ENCODE peak calls at places on chromosome 6, in eight cellular contexts. F, O, N, G, S, Q, X and R are unnamed samples.

GRCh38 chr6:26295691-26296555 is 69.1 kb upstream of the BTN3A2 start:
- DNase-seq in O (peak), Q (peak), F (no peak), X (no peak), N (peak), S (peak), G (no peak), R (no peak)

GRCh38 chr6:160790028-160790792 is 88.2 kb downstream of the PLG start:
- DNase-seq in O (peak), G (peak), F (peak), Q (no peak), N (no peak), S (no peak), X (no peak), R (no peak)

GRCh38 chr6:31821301-31822037 is 6.1 kb upstream of the HSPA1B start:
- DNase-seq in O (peak), F (no peak), N (peak), Q (no peak), G (peak), S (peak), X (peak), R (peak)

GRCh38 chr6:142855877-142856606 is 88.9 kb downstream of the HIVEP2 start:
- DNase-seq in X (peak), N (no peak), Q (no peak), F (no peak), G (no peak), O (no peak), S (no peak), R (no peak)

GRCh38 chr6:7479801-7480266 is 61.6 kb upstream of the DSP start:
- DNase-seq in O (peak), G (no peak), X (no peak), Q (peak), S (no peak), N (peak), F (no peak), R (no peak)

GRCh38 chr6:26025047-26025893 is 62.0 kb upstream of the HFE start:
- DNase-seq in G (no peak), F (no peak), S (no peak), O (peak), N (peak), Q (peak), X (no peak), R (no peak)

GRCh38 chr6:123848347-123848746 is 44.7 kb downstream of the NKAIN2 start:
- DNase-seq in G (no peak), N (no peak), Q (no peak), O (no peak), F (no peak), S (no peak), X (no peak), R (no peak)

GRCh38 chr6:159505140-159505922 is 187.7 kb downstream of the SOD2 start:
- DNase-seq in F (peak), G (no peak), O (no peak), S (no peak), X (no peak), Q (no peak), N (no peak), R (no peak)

GRCh38 chr6:6889601-6890000 is 218.2 kb upstream of the RREB1 start:
- DNase-seq in F (no peak), X (no peak), N (no peak), S (no peak), Q (no peak), O (no peak), G (no peak), R (no peak)

GRCh38 chr6:63904844-63905243 is 269.2 kb downstream of the PHF3 start:
- DNase-seq in S (peak), G (no peak), O (peak), X (no peak), N (peak), Q (peak), F (no peak), R (peak)

GRCh38 chr6:116465246-116465645 is 4.1 kb downstream of the CALHM6 start:
- DNase-seq in F (no peak), G (no peak), Q (no peak), O (no peak), X (no peak), S (peak), N (no peak), R (no peak)

GRCh38 chr6:2197177-2197671 is 48.2 kb downstream of the GMDS start:
- DNase-seq in N (peak), Q (peak), S (peak), F (no peak), O (peak), X (no peak), G (no peak), R (no peak)

GRCh38 chr6:118752803-118753202 is 101.4 kb upstream of the CEP85L start:
- DNase-seq in N (no peak), O (no peak), S (no peak), F (no peak), Q (no peak), X (no peak), G (no peak), R (no peak)

GRCh38 chr6:32944265-32944664 is 3.4 kb upstream of the HLA-DMB start:
- DNase-seq in G (no peak), X (peak), O (no peak), F (no peak), Q (no peak), N (no peak), S (peak), R (no peak)

GRCh38 chr6:39568896-39569295 is 156.3 kb downstream of the KIF6 start:
- DNase-seq in Q (peak), F (no peak), S (no peak), N (peak), G (no peak), X (no peak), O (peak), R (no peak)

GRCh38 chr6:104173680-104174079 is 686.0 kb downstream of the HACE1 start:
- DNase-seq in S (no peak), Q (no peak), O (no peak), G (no peak), X (no peak), F (no peak), N (no peak), R (no peak)

GRCh38 chr6:84738996-84739865 is 25.2 kb downstream of the TBX18 start:
- DNase-seq in S (no peak), G (no peak), Q (no peak), N (peak), F (no peak), O (no peak), X (no peak), R (no peak)

GRCh38 chr6:5730586-5731263 is 276.0 kb downstream of the NRN1 start:
- DNase-seq in Q (peak), O (peak), S (no peak), X (no peak), G (no peak), N (peak), F (no peak), R (no peak)

GRCh38 chr6:786946-787763 is 94.2 kb upstream of the EXOC2 start:
- DNase-seq in G (peak), Q (peak), X (no peak), N (peak), O (peak), F (no peak), S (peak), R (peak)

GRCh38 chr6:130381459-130382380 is 15.9 kb downstream of the TMEM200A start:
- DNase-seq in O (no peak), G (no peak), Q (no peak), F (no peak), S (no peak), N (no peak), X (peak), R (no peak)

GRCh38 chr6:14862845-14863244 is 383.0 kb upstream of the JARID2 start:
- DNase-seq in O (no peak), X (no peak), F (no peak), Q (no peak), N (no peak), G (no peak), S (no peak), R (no peak)

GRCh38 chr6:137309078-137309762 is 90.0 kb upstream of the IFNGR1 start:
- DNase-seq in S (peak), Q (peak), O (peak), X (no peak), N (peak), G (no peak), F (no peak), R (peak)

GRCh38 chr6:122555561-122555960 is 54.6 kb upstream of the PKIB start:
- DNase-seq in X (no peak), N (no peak), O (no peak), Q (no peak), G (no peak), S (no peak), F (no peak), R (no peak)

GRCh38 chr6:20868397-20869185 is 334.3 kb downstream of the CDKAL1 start:
- DNase-seq in N (no peak), G (peak), S (no peak), O (peak), F (no peak), Q (no peak), X (no peak), R (peak)

GRCh38 chr6:107154131-107154906 is 39.0 kb upstream of the BEND3 start:
- DNase-seq in G (peak), S (no peak), Q (no peak), O (no peak), X (no peak), N (no peak), F (no peak), R (no peak)

GRCh38 chr6:154093231-154094044 is 54.4 kb downstream of the OPRM1 start:
- DNase-seq in Q (no peak), F (no peak), N (no peak), X (no peak), S (no peak), O (no peak), G (no peak), R (peak)

GRCh38 chr6:63640062-63640461 is 4.5 kb downstream of the PHF3 start:
- DNase-seq in F (no peak), S (peak), X (no peak), N (peak), O (no peak), Q (peak), G (no peak), R (no peak)

GRCh38 chr6:95280690-95281273 is 296.6 kb upstream of the MANEA start:
- DNase-seq in X (no peak), F (no peak), G (peak), N (peak), S (peak), Q (peak), O (peak), R (peak)

GRCh38 chr6:25484900-25485299 is 167.1 kb upstream of the SCGN start:
- DNase-seq in Q (no peak), F (no peak), X (no peak), N (no peak), S (no peak), O (no peak), G (no peak), R (no peak)

GRCh38 chr6:28758046-28758817 is 165.6 kb downstream of the TRIM27 start:
- DNase-seq in F (peak), G (peak), S (peak), Q (no peak), N (peak), X (no peak), O (peak), R (peak)

GRCh38 chr6:83976871-83977270 is 56.7 kb upstream of the MRAP2 start:
- DNase-seq in F (no peak), O (no peak), Q (no peak), G (no peak), N (no peak), S (no peak), X (no peak), R (no peak)

GRCh38 chr6:130758818-130759217 is 68.4 kb upstream of the SMLR1 start:
- DNase-seq in N (no peak), O (no peak), S (no peak), G (no peak), X (no peak), Q (no peak), F (no peak), R (no peak)

GRCh38 chr6:22891930-22892329 is 322.6 kb downstream of the HDGFL1 start:
- DNase-seq in O (no peak), Q (no peak), G (no peak), N (no peak), F (no peak), X (no peak), S (no peak), R (no peak)

GRCh38 chr6:152261179-152261578 is 376.0 kb downstream of the SYNE1 start:
- DNase-seq in F (no peak), X (no peak), N (no peak), G (peak), S (no peak), Q (no peak), O (no peak), R (no peak)

GRCh38 chr6:8047466-8048292 is 16.5 kb downstream of the BLOC1S5 start:
- DNase-seq in X (no peak), S (no peak), G (peak), N (peak), F (no peak), O (peak), Q (peak), R (no peak)

GRCh38 chr6:31358302-31358701 is 1.3 kb upstream of the HLA-B start:
- DNase-seq in G (no peak), X (no peak), F (peak), S (no peak), Q (no peak), O (no peak), N (no peak), R (no peak)

GRCh38 chr6:20564777-20565176 is 30.5 kb downstream of the CDKAL1 start:
- DNase-seq in S (peak), G (no peak), N (peak), O (no peak), Q (no peak), X (no peak), F (no peak), R (no peak)

GRCh38 chr6:44528716-44529115 is 141.2 kb downstream of the CDC5L start:
- DNase-seq in G (no peak), O (no peak), N (no peak), S (no peak), Q (no peak), F (no peak), X (no peak), R (no peak)

DNA sequence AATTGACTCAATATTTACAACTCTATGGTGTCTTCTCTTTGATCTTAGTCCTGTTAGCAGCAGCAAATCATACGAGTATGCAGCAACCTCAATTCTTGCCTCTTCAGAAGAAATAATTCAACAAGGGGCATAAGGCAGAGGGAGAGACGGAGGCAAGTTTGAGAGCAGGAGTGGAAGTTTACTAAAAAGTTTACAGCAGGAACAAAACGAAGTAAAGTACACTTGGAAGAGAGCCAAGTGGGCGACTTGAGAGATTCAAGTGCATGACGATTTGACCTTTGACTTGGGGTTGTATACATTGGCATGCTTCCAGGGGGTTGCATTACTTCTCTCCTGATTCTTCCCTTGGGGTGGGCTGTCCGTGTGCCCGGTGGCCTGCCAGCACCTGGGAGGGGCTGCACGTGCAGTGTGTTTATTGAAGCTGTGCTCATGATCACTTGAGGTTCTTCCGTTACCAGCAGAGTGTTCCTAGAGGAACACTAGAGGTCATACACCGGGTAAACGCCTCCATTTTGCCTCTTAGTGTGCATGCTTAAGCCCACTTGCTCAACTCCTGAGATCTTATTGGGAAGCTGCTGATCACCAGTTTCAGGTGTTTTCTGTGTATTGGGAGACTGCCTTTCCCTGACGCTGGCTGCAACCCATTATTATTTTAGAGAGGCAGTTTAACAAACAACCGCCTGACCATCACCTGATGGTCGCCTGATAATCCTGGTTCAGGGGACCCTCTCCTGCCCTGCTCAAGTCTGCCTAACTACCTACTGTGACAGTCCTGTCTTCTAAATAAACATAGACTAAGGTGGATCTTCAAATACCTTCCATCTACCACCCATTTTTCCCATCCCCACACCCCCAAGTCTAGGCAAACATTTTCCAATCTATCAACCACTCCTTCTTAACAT is 172.4 kb upstream of the MYLIP start:
- DNase-seq in O (peak), X (no peak), N (peak), Q (peak), G (no peak), S (no peak), F (no peak), R (no peak)
- H3K4me3 ChIP-seq in O (no peak), X (no peak), N (no peak), Q (no peak), G (no peak), S (no peak), F (no peak), R (no peak)

DNA sequence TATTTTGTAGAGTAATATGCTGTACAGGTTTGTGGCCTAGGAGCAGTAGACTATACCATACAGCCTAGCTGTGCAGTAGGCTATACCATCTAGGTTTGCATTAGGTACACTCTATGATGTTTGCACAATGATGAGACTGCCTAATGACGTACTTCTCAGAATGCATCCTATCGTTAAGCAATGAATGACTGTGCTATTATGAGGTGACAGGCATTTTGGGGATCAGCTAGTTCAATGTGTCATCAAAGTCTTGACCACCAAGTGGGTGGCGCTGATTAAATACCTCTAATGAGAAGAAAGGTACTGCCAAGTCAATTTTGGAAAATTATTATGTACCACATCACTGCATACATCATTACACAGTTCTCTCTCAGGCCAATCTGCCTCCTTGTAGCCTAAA is 190.2 kb downstream of the BACH2 start:
- DNase-seq in F (no peak), Q (no peak), S (peak), X (no peak), N (no peak), O (no peak), G (no peak), R (no peak)
- H3K4me3 ChIP-seq in F (no peak), Q (no peak), S (no peak), X (no peak), N (no peak), O (no peak), G (no peak), R (no peak)

GRCh38 chr6:37051138-37052026 is 45.9 kb downstream of the FGD2 start:
- DNase-seq in G (peak), X (peak), S (peak), O (peak), N (peak), Q (peak), F (peak), R (peak)
- H3K4me3 ChIP-seq in G (no peak), X (peak), S (no peak), O (no peak), N (no peak), Q (no peak), F (no peak), R (no peak)

GRCh38 chr6:54846243-54846856 is at the start of gene FAM83B:
- DNase-seq in S (no peak), G (peak), O (peak), Q (peak), F (no peak), X (no peak), N (no peak), R (peak)
- H3K4me3 ChIP-seq in S (no peak), G (peak), O (peak), Q (peak), F (peak), X (no peak), N (peak), R (no peak)

DNA sequence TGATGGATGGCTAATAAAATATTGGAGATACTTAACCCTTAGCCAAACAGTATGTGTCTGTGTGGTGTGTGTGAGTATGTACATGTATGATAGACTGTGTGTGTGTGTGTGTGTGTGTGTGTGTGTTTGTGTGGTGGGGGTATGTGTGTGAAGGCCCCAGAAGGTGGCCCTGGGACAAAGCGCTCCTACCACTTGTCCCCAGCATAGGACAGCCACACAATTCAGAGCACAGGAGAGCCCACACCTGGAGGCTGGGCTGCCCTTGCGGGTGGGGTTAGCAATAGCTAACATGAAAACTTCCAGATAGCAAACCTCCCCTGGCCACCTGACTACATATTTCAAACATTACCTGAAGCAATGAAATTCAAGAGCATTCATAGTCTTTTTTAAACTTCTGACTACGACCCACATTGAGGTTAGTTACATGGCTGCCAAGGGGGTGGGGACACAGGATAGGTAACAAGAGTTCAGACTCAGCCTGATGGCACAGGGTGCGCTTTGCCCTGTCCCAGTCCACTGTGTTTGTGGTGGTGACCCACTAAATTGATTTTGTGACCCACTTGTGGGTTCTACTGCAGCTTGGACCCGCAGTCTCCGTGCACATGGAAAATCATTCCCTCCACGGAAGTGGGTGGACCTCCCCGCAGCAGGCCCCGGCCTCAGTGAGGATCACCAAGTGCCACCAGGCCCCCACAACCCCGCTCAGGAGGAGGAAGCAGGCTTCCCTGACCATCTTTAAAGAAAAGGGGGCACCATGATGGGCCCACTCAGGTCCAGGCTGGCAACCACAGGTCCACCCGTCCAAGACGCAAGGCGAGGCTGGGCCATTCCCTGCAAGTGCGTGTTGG is 34.8 kb downstream of the ZC3H12D start:
- DNase-seq in N (no peak), S (no peak), G (no peak), Q (no peak), F (no peak), O (no peak), X (no peak), R (no peak)
- H3K4me3 ChIP-seq in N (no peak), S (no peak), G (peak), Q (no peak), F (peak), O (peak), X (no peak), R (no peak)

DNA sequence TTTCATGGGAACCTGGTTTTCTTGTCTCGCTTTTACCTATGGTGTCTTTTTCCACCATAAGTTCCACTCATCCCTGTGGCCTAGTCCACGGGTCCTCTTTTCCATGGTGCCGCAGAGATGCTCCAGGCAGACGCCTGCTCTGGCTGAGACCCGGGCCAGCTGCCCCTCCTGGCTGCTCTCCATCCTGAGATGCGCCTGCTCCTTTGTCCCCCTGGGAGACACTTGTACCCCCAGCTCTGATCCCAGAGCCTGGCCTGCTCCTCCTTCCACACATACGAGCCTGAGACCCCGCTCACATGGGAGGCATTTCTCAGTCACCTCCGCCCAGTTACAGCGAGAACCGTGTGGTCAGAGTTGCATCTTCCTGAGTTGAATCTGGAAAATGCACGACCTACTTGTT is 29.6 kb downstream of the RNASET2 start:
- DNase-seq in Q (no peak), G (no peak), F (no peak), X (no peak), N (no peak), O (no peak), S (no peak), R (peak)
- H3K4me3 ChIP-seq in Q (no peak), G (no peak), F (no peak), X (no peak), N (no peak), O (no peak), S (no peak), R (peak)